ENCODE peak calls at places on chromosomes 12 and 14, in eight cellular contexts. A is OCI-LY7; T is activated CD8-positive, alpha-beta memory T cell treated with anti-CD3 and anti-CD28 coated beads for 24 hours; U is stimulated activated CD4-positive, alpha-beta T cell treated with anti-CD3 and anti-CD28 coated beads, Interleukin-12 subunit alpha, Interleukin-12 subunit beta, amount 100 ng/mL, for 24 hours; C is mesothelial cell of epicardium; R is T-helper 9 cell; B is T follicular helper cell; G is naive thymus-derived CD8-positive, alpha-beta T cell. N is an unnamed sample.

GRCh38 chr12:46103691-46104090 is 113.3 kb upstream of the SCAF11 start:
- DNase-seq in C (no peak), G (no peak), U (no peak), A (no peak), B (no peak), T (no peak), R (no peak), N (no peak)

GRCh38 chr12:3032770-3033537 is 44.2 kb upstream of the TSPAN9 start:
- DNase-seq in R (no peak), B (no peak), A (no peak), U (no peak), G (no peak), T (no peak), C (no peak), N (no peak)

GRCh38 chr12:121513464-121514183 is 67.2 kb downstream of the KDM2B start:
- DNase-seq in R (no peak), U (no peak), C (no peak), G (no peak), T (no peak), B (no peak), A (peak), N (peak)

GRCh38 chr14:104600141-104600643 is 4.4 kb downstream of the TMEM179 start:
- DNase-seq in T (no peak), G (no peak), B (no peak), R (no peak), U (no peak), C (no peak), A (no peak), N (no peak)

GRCh38 chr14:75619598-75619997 is 41.1 kb downstream of the ERG28 start:
- DNase-seq in C (no peak), R (no peak), A (no peak), T (no peak), U (no peak), G (no peak), B (no peak), N (no peak)

GRCh38 chr14:89915114-89915878 is 39.2 kb downstream of the EFCAB11 start:
- DNase-seq in G (peak), A (peak), R (peak), U (peak), T (peak), B (peak), C (peak), N (peak)

GRCh38 chr12:16766736-16767135 is 160.8 kb upstream of the LMO3 start:
- DNase-seq in B (no peak), C (no peak), A (no peak), R (no peak), G (no peak), U (no peak), T (no peak), N (no peak)

GRCh38 chr12:12350868-12351463 is 924 bp upstream of the MANSC1 start:
- DNase-seq in R (no peak), A (no peak), C (no peak), G (no peak), T (no peak), B (no peak), U (no peak), N (no peak)

GRCh38 chr14:76312821-76313220 is 63.1 kb upstream of the ESRRB start:
- DNase-seq in G (no peak), U (no peak), C (no peak), T (no peak), R (no peak), A (no peak), B (no peak), N (no peak)

GRCh38 chr12:117528538-117528937 is 167.1 kb upstream of the NOS1 start:
- DNase-seq in B (no peak), R (no peak), G (no peak), A (no peak), C (no peak), U (no peak), T (no peak), N (no peak)

GRCh38 chr12:46131729-46132128 is 137.1 kb downstream of the SLC38A1 start:
- DNase-seq in U (no peak), C (no peak), T (no peak), R (no peak), B (no peak), A (peak), G (no peak), N (peak)

GRCh38 chr14:89435527-89436273 is 18.7 kb upstream of the FOXN3 start:
- DNase-seq in C (no peak), U (no peak), G (no peak), T (no peak), A (no peak), B (no peak), R (no peak), N (peak)

GRCh38 chr12:28237423-28237822 is 47.2 kb downstream of the CCDC91 start:
- DNase-seq in C (no peak), R (no peak), G (no peak), A (no peak), B (no peak), T (no peak), U (no peak), N (peak)

GRCh38 chr12:101891462-101891971 is 14.1 kb downstream of the DRAM1 start:
- DNase-seq in R (no peak), A (no peak), C (no peak), B (no peak), G (no peak), U (no peak), T (no peak), N (no peak)

GRCh38 chr12:52366738-52367485 is at the start of gene KRT85:
- DNase-seq in B (no peak), R (no peak), C (no peak), A (no peak), G (no peak), U (no peak), T (no peak), N (no peak)

GRCh38 chr14:89282191-89282590 is 134.8 kb downstream of the FOXN3 start:
- DNase-seq in U (no peak), A (no peak), R (no peak), C (no peak), T (no peak), B (no peak), G (no peak), N (no peak)

GRCh38 chr14:54812661-54813060 is 90.0 kb downstream of the GCH1 start:
- DNase-seq in U (no peak), T (no peak), R (no peak), G (no peak), A (no peak), C (no peak), B (no peak), N (no peak)